ENCODE peak calls at places on chromosomes 11 and 22, in six cellular contexts. K is bronchial epithelial cell, Z is AG09319, A is B cell, B is tibial artery, P is right atrium auricular region. W is an unnamed sample.

GRCh38 chr11:46451759-46452158 is 60.2 kb upstream of the CHRM4 start:
- DNase-seq in P (no peak), Z (no peak), B (no peak), K (no peak), A (no peak), W (no peak)

GRCh38 chr11:15057352-15057751 is 16.0 kb upstream of the CALCB start:
- DNase-seq in P (no peak), B (no peak), A (no peak), Z (no peak), K (no peak), W (no peak)

GRCh38 chr11:38971141-38971540 is 2373.1 kb upstream of the RAG2 start:
- DNase-seq in K (peak), Z (no peak), P (no peak), B (no peak), A (no peak), W (no peak)

GRCh38 chr11:33987975-33988580 is 63.5 kb upstream of the CAPRIN1 start:
- DNase-seq in B (peak), K (peak), Z (peak), P (peak), A (peak), W (no peak)

GRCh38 chr22:23283591-23284503 is 103.5 kb downstream of the BCR start:
- DNase-seq in A (no peak), K (no peak), P (no peak), B (no peak), Z (no peak), W (no peak)

GRCh38 chr11:5983443-5983842 is 3.3 kb downstream of the OR52L1 start:
- DNase-seq in B (no peak), Z (no peak), A (no peak), P (no peak), K (no peak), W (no peak)

GRCh38 chr11:112580864-112581263 is 320.2 kb upstream of the PLET1 start:
- DNase-seq in P (no peak), A (no peak), Z (no peak), K (no peak), B (no peak), W (no peak)

GRCh38 chr11:32090774-32091370 is at the start of gene RCN1:
- DNase-seq in K (peak), A (no peak), B (peak), Z (peak), P (peak), W (peak)

GRCh38 chr22:39444937-39445465 is 11.8 kb upstream of the MGAT3 start:
- DNase-seq in B (no peak), K (no peak), Z (no peak), P (no peak), A (no peak), W (no peak)

GRCh38 chr11:68542617-68543016 is 82.1 kb downstream of the PPP6R3 start:
- DNase-seq in Z (peak), A (no peak), P (no peak), K (peak), B (no peak), W (no peak)

GRCh38 chr11:88414385-88414861 is 76.9 kb upstream of the CTSC start:
- DNase-seq in P (no peak), B (peak), A (no peak), K (peak), Z (no peak), W (no peak)

GRCh38 chr11:102733232-102733875 is 8.6 kb upstream of the MMP8 start:
- DNase-seq in Z (no peak), K (peak), P (no peak), B (peak), A (no peak), W (no peak)

DNA sequence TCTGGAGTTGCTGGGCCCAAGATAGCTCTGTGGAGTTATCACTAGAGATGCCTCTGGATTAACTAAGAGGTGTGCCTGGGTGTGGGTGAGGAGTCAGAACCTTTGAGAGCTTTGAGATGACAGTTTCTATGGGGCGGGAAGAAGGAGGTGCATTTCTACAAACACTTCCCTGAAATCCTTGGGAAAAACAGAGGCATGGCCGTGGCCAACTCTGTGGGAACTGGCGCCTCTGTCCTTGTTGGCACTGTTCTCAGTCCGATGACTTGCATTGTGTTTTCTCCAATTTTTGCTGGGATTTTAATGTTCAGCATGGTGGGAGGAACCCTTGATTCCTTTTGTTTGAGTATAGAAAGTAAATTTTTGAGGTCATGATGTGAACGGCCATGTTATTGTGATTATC is 115.8 kb upstream of the PARVA start:
- DNase-seq in K (no peak), P (no peak), B (peak), A (no peak), Z (no peak), W (no peak)
- TF ChIP-seq CTCF in K (no peak), P (no peak), B (no peak), A (no peak), Z (no peak), W (no peak)

GRCh38 chr22:20015187-20015625 is 1.4 kb downstream of the ARVCF start:
- DNase-seq in K (no peak), B (no peak), A (no peak), P (no peak), Z (no peak), W (no peak)

GRCh38 chr22:20015971-20016733 is 471 bp downstream of the ARVCF start:
- DNase-seq in Z (no peak), B (no peak), A (no peak), P (no peak), K (no peak), W (no peak)

GRCh38 chr22:20017622-20017958 is 967 bp upstream of the ARVCF start:
- DNase-seq in P (no peak), K (no peak), A (no peak), B (no peak), Z (no peak), W (no peak)

GRCh38 chr22:20018001-20018400 is 1.4 kb upstream of the ARVCF start:
- DNase-seq in K (no peak), A (no peak), B (no peak), Z (no peak), P (no peak), W (no peak)

GRCh38 chr22:20016734-20017621 is at the start of gene ARVCF:
- DNase-seq in K (peak), P (peak), B (peak), A (peak), Z (peak), W (peak)
- TF ChIP-seq CTCF in K (peak), P (peak), B (peak), A (peak), Z (no peak), W (peak)

GRCh38 chr11:67387074-67387473 is 4.7 kb upstream of the RAD9A start:
- DNase-seq in K (no peak), A (no peak), P (no peak), Z (no peak), B (no peak), W (no peak)

GRCh38 chr11:67390947-67391303 is 861 bp upstream of the RAD9A start:
- DNase-seq in A (no peak), P (no peak), B (no peak), Z (no peak), K (no peak), W (no peak)

GRCh38 chr11:67387518-67387917 is 4.3 kb upstream of the RAD9A start:
- DNase-seq in A (no peak), K (no peak), B (no peak), Z (no peak), P (no peak), W (no peak)

GRCh38 chr11:67391304-67392181 is at the start of gene RAD9A:
- DNase-seq in A (peak), Z (peak), B (peak), P (peak), K (peak), W (peak)

DNA sequence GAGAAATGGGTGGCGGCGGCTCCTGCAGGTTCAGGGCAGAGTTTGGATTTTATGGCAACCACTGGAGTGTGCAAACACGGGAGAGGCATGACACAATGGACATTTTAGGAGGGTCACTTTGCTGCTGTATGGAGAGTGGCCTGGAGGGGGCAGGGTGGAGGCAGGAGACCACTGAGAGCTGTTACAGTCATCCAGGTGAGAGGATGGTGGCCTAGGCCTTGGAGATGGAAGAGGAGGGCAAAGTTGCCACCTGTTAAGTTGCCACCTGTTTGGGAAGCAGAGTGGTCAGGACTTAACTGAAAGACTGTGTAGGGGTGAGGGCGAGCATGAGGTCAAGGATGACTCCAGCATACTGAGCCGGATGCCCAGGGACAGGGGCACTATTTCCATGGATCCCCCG is 2.3 kb upstream of the RAD9A start:
- DNase-seq in B (no peak), Z (no peak), P (no peak), A (peak), K (no peak), W (no peak)
- TF ChIP-seq CTCF in B (peak), Z (peak), P (peak), A (peak), K (peak), W (peak)

GRCh38 chr11:64563966-64564365 is 27.1 kb upstream of the SLC22A12 start:
- DNase-seq in K (no peak), B (no peak), A (no peak), Z (no peak), P (no peak), W (no peak)

GRCh38 chr11:64566042-64566914 is 24.7 kb upstream of the SLC22A12 start:
- DNase-seq in Z (no peak), A (no peak), P (peak), B (peak), K (peak), W (no peak)

GRCh38 chr11:64566915-64567882 is 23.8 kb upstream of the SLC22A12 start:
- DNase-seq in A (no peak), B (no peak), P (no peak), Z (no peak), K (no peak), W (no peak)

GRCh38 chr11:64564419-64564818 is 26.6 kb upstream of the SLC22A12 start:
- DNase-seq in B (no peak), P (no peak), K (no peak), Z (no peak), A (no peak), W (no peak)

GRCh38 chr11:64564947-64565889 is 25.8 kb upstream of the SLC22A12 start:
- DNase-seq in P (no peak), B (no peak), K (no peak), A (no peak), Z (no peak), W (no peak)
- TF ChIP-seq CTCF in P (no peak), B (no peak), K (no peak), A (no peak), Z (no peak), W (peak)

DNA sequence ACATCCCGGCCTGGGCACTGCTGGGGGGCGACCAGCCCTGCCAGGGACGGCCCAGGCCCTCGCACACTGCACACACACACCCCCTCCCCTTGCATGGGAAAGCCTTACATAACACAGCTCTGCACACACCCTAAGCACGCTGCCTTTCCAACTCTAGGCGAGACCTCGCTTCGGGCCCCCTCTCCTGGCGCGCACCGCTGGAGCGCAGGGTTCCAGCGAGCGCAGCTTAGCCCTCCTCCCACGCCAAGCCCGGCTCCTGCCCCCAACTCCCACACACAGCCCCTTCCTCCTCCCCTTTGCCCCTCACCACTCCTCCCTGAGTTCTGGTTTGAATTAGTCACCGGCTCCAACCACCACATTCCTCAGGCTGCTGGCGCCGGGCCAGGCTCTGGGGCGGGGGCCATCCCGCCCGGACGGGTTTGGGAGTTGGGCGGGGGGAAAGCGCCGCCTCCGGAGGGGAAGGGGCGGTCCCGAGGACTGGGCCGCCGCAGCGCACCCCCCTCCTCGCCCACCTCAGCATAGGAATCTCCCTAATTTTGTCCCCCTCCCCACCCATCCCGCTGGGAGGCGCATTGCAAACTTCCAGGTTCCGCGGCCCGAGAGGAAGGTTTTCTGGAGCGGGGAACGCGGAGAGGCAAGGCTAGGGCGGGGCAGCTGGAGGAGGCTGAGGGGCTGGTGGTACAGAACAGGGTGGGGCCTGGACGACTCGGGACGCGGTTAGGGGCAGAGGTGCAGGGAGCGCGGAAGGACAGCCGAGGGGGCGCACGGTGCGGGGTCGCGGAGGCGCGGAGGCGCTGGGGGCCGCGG is 966 bp downstream of the AHNAK start:
- DNase-seq in P (peak), B (peak), Z (peak), K (peak), A (peak), W (peak)
- TF ChIP-seq CTCF in P (peak), B (no peak), Z (no peak), K (peak), A (no peak), W (peak)

DNA sequence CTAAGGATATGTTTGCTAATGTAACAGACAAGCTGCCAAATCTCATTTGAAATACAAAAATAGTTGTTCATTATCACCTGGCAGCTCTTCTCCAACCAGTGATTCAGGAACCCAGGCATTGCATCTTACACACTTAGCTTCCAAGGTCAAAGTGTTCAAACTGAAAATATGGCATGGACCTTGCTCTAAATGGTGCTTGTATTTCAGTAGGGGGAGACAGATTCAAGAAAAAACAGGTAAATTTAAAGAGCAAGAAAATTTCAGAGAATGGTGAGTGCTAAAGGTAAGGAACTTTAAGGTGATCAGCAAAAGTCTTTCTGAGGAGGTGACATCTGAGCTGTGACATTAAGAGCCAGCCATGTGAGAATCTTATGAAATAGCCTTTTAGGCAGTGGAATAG is 82.8 kb upstream of the E2F8 start:
- DNase-seq in Z (no peak), A (no peak), B (no peak), P (no peak), K (peak), W (no peak)
- TF ChIP-seq CTCF in Z (peak), A (no peak), B (no peak), P (no peak), K (no peak), W (no peak)

GRCh38 chr11:59263225-59263894 is 50.6 kb upstream of the MPEG1 start:
- DNase-seq in K (no peak), A (peak), P (no peak), Z (no peak), B (no peak), W (no peak)
- TF ChIP-seq CTCF in K (peak), A (peak), P (peak), Z (no peak), B (no peak), W (no peak)

DNA sequence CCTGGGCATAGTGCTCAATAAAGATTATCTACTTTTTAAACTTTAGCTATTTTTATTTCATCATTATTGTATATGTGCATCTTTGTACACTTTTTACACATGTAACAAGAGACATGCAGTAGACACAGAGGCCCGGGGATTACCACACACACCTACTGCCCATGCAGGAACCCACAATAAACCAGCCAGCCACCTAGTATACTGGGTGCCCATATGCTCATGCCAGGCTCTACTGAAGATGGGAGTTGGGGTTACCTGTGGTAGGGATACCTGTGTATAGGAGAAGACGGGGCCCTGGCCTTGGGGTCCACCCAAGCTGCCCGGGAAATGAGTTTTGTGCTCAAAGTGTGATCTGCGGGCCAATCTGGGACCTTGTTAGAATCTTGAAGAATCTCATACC is 31.2 kb upstream of the P2RY2 start:
- DNase-seq in K (no peak), A (no peak), Z (no peak), P (no peak), B (peak), W (no peak)
- TF ChIP-seq CTCF in K (no peak), A (no peak), Z (no peak), P (no peak), B (no peak), W (no peak)

W was measured in type B pancreatic cell.